ENCODE peak calls at places on chromosome X, in five cellular contexts. I, H, U, B and A are unnamed samples.

GRCh38 chrX:40012039-40012799 is 85.5 kb downstream of the BCOR start:
- DNase-seq in H (peak), B (peak), I (peak), U (peak), A (peak)

GRCh38 chrX:17736856-17737706 is at the start of gene SCML1:
- DNase-seq in B (peak), H (peak), I (peak), U (peak), A (peak)

GRCh38 chrX:65643046-65643785 is 24.2 kb upstream of the MSN start:
- DNase-seq in H (no peak), I (no peak), U (peak), B (peak), A (peak)

GRCh38 chrX:11864171-11864570 is 106.1 kb downstream of the MSL3 start:
- DNase-seq in I (no peak), B (no peak), U (no peak), H (no peak), A (no peak)

GRCh38 chrX:56569378-56570061 is 6.1 kb downstream of the UBQLN2 start:
- DNase-seq in B (no peak), H (no peak), U (no peak), I (no peak), A (no peak)

GRCh38 chrX:130793966-130794365 is 109.0 kb downstream of the ENOX2 start:
- DNase-seq in I (no peak), U (no peak), H (no peak), B (peak), A (peak)

GRCh38 chrX:67726028-67726427 is 182.2 kb downstream of the AR start:
- DNase-seq in U (no peak), H (no peak), I (no peak), B (no peak), A (no peak)

GRCh38 chrX:47577424-47577823 is 4.8 kb upstream of the TIMP1 start:
- DNase-seq in U (peak), B (no peak), I (no peak), H (no peak), A (no peak)

GRCh38 chrX:48681539-48682183 is 1.9 kb upstream of the WAS start:
- DNase-seq in I (no peak), B (no peak), U (no peak), H (no peak), A (no peak)

GRCh38 chrX:46965125-46965758 is 53.0 kb downstream of the JADE3 start:
- DNase-seq in U (peak), I (no peak), H (no peak), B (peak), A (peak)

GRCh38 chrX:102345916-102346315 is 93.9 kb downstream of the NXF2B start:
- DNase-seq in H (no peak), B (peak), U (peak), I (no peak), A (peak)

GRCh38 chrX:138710311-138710791 is 1.2 kb downstream of the FGF13 start:
- DNase-seq in U (no peak), H (no peak), I (no peak), B (no peak), A (no peak)

GRCh38 chrX:139787601-139788000 is 79.6 kb upstream of the MCF2 start:
- DNase-seq in I (no peak), H (no peak), U (no peak), B (no peak), A (no peak)

GRCh38 chrX:112769034-112769433 is 71.6 kb downstream of the AMOT start:
- DNase-seq in H (no peak), I (no peak), U (no peak), B (peak), A (no peak)

GRCh38 chrX:149877157-149877556 is 3.8 kb upstream of the MAGEA8 start:
- DNase-seq in U (no peak), B (no peak), H (no peak), I (no peak), A (no peak)

GRCh38 chrX:101803451-101803850 is 128.4 kb downstream of the ZMAT1 start:
- DNase-seq in B (peak), H (no peak), U (peak), I (no peak), A (peak)

GRCh38 chrX:274904-275475 is 6.2 kb upstream of the PLCXD1 start:
- DNase-seq in I (peak), U (peak), H (no peak), B (no peak), A (peak)

GRCh38 chrX:126137899-126138298 is 28.2 kb downstream of the DCAF12L2 start:
- DNase-seq in U (no peak), I (no peak), H (no peak), B (no peak), A (no peak)

GRCh38 chrX:134600714-134601113 is 57.6 kb downstream of the PLAC1 start:
- DNase-seq in H (no peak), U (peak), I (no peak), B (peak), A (no peak)

GRCh38 chrX:56947695-56948094 is 47.6 kb downstream of the SPIN3 start:
- DNase-seq in B (peak), H (no peak), U (peak), I (no peak), A (peak)

GRCh38 chrX:65644621-65645287 is 22.7 kb upstream of the MSN start:
- DNase-seq in H (no peak), B (peak), U (peak), I (peak), A (peak)

GRCh38 chrX:104195489-104196084 is 29.3 kb downstream of the FAM199X start:
- DNase-seq in B (no peak), I (no peak), U (peak), H (peak), A (peak)

GRCh38 chrX:116241001-116241400 is 70.5 kb downstream of the AGTR2 start:
- DNase-seq in B (no peak), H (no peak), U (no peak), I (no peak), A (no peak)

GRCh38 chrX:109830704-109831206 is 97.7 kb upstream of the ACSL4 start:
- DNase-seq in I (no peak), B (peak), H (no peak), U (peak), A (peak)

GRCh38 chrX:119094819-119095218 is 22.0 kb downstream of the CT47C1 start:
- DNase-seq in U (no peak), H (no peak), I (no peak), B (no peak), A (no peak)

GRCh38 chrX:40402771-40403533 is 177.8 kb upstream of the ATP6AP2 start:
- DNase-seq in H (no peak), U (peak), I (no peak), B (peak), A (no peak)

GRCh38 chrX:17654116-17654515 is 83.2 kb upstream of the SCML1 start:
- DNase-seq in H (no peak), B (no peak), I (no peak), U (no peak), A (no peak)

GRCh38 chrX:56564921-56565861 is 1.8 kb downstream of the UBQLN2 start:
- DNase-seq in H (no peak), I (no peak), B (peak), U (peak), A (no peak)

GRCh38 chrX:39802906-39803305 is 294.9 kb downstream of the BCOR start:
- DNase-seq in H (no peak), I (no peak), U (no peak), B (no peak), A (no peak)

GRCh38 chrX:40809210-40809609 is 73.9 kb upstream of the MED14 start:
- DNase-seq in U (peak), H (no peak), B (peak), I (no peak), A (peak)

GRCh38 chrX:45322820-45323219 is 122.1 kb upstream of the DIPK2B start:
- DNase-seq in U (peak), B (peak), H (no peak), I (no peak), A (peak)

GRCh38 chrX:9790866-9791265 is 4.6 kb downstream of the SHROOM2 start:
- DNase-seq in B (no peak), H (no peak), I (no peak), U (peak), A (no peak)

GRCh38 chrX:106415276-106415895 is 196.4 kb upstream of the RADX start:
- DNase-seq in B (peak), I (no peak), U (peak), H (peak), A (peak)

GRCh38 chrX:80808854-80809493 is 703 bp downstream of the BRWD3 start:
- DNase-seq in U (peak), H (peak), B (peak), I (no peak), A (peak)